ENCODE peak calls at places on chromosomes 6 and 20, in four cellular contexts. U, X, A and J are unnamed samples.

GRCh38 chr6:89610149-89610642 is 28.4 kb downstream of the LYRM2 start:
- DNase-seq in X (peak; percentile 38), A (peak; percentile 30), U (peak; percentile 67), J (peak; percentile 68)

GRCh38 chr6:93376026-93376540 is 43.3 kb downstream of the EPHA7 start:
- DNase-seq in U (no peak), A (no peak), X (no peak), J (no peak)

GRCh38 chr20:50464026-50464724 is 46.0 kb upstream of the PTPN1 start:
- DNase-seq in X (peak; percentile 57), U (peak; percentile 62), A (no peak), J (peak; percentile 65)

GRCh38 chr20:54167909-54168872 is 5.6 kb downstream of the CYP24A1 start:
- DNase-seq in X (peak; percentile 57), U (no peak), A (no peak), J (no peak)

GRCh38 chr6:129317931-129318820 is 391.8 kb downstream of the ARHGAP18 start:
- DNase-seq in A (no peak), X (no peak), U (no peak), J (no peak)

GRCh38 chr20:4513720-4514119 is 208.0 kb upstream of the PRND start:
- DNase-seq in X (peak; percentile 48), U (no peak), A (no peak), J (no peak)

GRCh38 chr6:146593978-146594377 is 4.8 kb upstream of the ADGB start:
- DNase-seq in X (no peak), U (peak; percentile 14), A (no peak), J (no peak)

GRCh38 chr6:75368151-75368779 is 83.7 kb upstream of the TMEM30A start:
- DNase-seq in X (peak; percentile 55), A (no peak), U (peak; percentile 52), J (no peak)

GRCh38 chr20:25500880-25501351 is 84.4 kb downstream of the NINL start:
- DNase-seq in A (no peak), X (no peak), U (no peak), J (no peak)

GRCh38 chr6:75151013-75151412 is 54.8 kb downstream of the COL12A1 start:
- DNase-seq in X (no peak), A (no peak), U (no peak), J (no peak)

GRCh38 chr6:157791461-157791860 is 31.6 kb upstream of the SNX9 start:
- DNase-seq in U (peak; percentile 80), X (no peak), A (no peak), J (no peak)

GRCh38 chr6:47106216-47106615 is 64.1 kb upstream of the ADGRF1 start:
- DNase-seq in X (no peak), U (no peak), A (no peak), J (no peak)

GRCh38 chr6:111803804-111804203 is 69.4 kb downstream of the FYN start:
- DNase-seq in X (no peak), U (no peak), A (no peak), J (no peak)

GRCh38 chr6:37990762-37991525 is 171.4 kb downstream of the ZFAND3 start:
- DNase-seq in U (no peak), A (no peak), X (peak; percentile 16), J (no peak)

GRCh38 chr6:1187293-1188131 is 124.4 kb upstream of the FOXQ1 start:
- DNase-seq in X (no peak), A (no peak), U (no peak), J (no peak)

DNA sequence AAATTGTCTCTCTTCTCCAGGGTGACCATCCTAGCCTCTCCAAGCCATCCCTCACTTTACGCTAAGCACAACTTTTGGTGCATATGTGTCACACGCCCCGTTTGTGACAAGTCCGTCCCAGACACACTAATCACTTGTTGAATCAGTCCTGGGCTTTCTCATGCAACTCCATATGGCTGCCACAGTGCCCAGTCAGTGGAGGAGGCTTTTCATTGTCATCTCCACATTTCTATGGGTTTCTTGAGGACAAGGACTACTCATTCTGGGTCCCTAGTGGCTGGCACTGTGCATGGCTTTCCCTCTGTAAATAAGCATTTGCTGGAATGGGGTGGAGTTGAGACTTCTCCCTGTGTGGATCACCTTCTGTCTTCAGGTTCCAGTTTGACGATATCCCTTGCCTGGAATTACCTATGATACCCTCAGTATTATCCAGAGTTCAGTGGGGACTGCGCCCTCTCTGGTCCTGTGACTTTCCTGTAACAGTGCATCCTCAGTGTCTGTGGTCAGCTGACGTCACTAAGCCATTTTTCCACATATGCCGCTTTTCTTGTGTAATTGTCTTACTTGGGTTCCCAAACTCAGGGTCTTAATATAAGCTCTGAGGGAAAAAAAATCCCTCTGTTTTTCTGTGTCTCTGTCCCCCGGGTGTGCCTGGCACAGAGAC is 59.8 kb upstream of the MYL9 start:
- DNase-seq in U (no peak), X (no peak), A (no peak), J (no peak)
- TF ChIP-seq CTCF in U (no peak), X (no peak), A (no peak), J (no peak)

DNA sequence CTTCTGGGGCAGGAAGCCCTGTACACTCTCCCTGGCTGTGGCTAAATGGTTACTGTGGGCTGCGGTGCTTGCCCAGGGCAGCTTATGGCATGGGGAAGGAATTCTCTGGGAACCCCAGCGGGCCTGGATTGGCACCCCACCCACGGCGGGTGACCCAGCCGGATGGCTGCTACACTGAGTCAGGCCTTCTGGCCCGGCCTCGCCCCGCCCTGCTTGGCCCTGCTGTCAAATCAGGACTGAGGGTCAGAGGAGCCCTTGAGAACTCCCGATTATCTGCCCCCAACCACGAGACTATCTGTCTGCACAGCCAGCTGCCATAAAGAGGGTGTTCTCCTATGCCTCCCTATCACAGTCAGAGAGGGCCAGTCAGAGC is 7.3 kb upstream of the ITPR3 start:
- DNase-seq in U (no peak), X (no peak), A (no peak), J (no peak)
- H3K27ac ChIP-seq in U (no peak overlapping the region), X (peak overlapping the region; percentile 65), A (no peak overlapping the region), J (no peak overlapping the region)

GRCh38 chr20:62952373-62953166 is at the start of gene SLC17A9:
- DNase-seq in U (peak; percentile 65), A (peak; percentile 37), X (no peak), J (peak; percentile 51)

GRCh38 chr20:62951896-62952372 is 575 bp upstream of the SLC17A9 start:
- DNase-seq in U (no peak), X (no peak), A (no peak), J (no peak)

GRCh38 chr20:62953167-62953838 is 794 bp downstream of the SLC17A9 start:
- DNase-seq in A (no peak), X (no peak), U (no peak), J (peak; percentile 51)

GRCh38 chr20:62955519-62956386 is 3.2 kb downstream of the SLC17A9 start:
- DNase-seq in X (no peak), U (peak; percentile 40), A (no peak), J (no peak)

DNA sequence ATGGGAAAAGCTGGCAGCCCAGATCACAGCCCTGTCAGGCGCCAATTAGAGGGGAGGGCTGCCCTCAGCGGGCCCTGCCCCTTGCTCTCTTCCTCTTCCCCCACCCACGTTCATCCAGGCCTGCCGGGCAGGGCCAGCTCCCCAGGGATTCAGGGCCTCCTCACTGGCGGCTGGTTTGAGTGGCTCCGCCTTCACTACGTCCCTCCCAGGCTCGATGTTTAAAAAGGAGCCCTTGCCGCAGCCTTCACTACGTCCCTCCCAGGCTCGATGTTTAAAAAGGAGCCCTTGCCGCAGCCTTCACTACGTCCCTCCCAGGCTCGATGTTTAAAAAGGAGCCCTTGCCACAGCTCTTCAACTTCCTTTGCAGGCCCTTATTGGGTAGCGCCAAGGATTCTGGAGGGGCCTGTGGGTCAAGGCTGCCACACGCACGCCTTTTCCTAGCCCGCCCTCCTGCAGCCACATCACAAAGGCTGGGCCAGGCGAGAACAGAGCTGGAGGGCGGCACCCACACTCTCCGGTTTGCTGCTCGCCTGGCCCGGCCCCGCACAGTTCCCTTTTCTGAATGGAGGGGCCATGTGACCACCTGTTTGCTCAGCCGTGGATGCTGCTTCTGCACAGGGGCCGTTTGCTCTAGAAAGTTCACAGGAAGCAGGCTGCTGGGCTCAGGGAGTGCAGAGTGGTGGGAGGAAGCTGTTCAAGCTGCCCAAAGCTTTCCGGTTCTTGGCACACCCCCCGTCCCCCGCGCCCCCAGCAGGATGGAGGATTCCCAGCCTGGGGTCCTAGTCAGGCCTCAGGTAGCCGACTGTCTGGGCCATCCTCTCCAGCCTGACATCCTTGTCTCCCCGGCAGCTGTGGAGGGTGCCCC is 1.6 kb downstream of the SLC17A9 start:
- DNase-seq in U (peak; percentile 69), A (peak; percentile 75), X (no peak), J (peak; percentile 81)
- H3K4me1 ChIP-seq in U (peaks cover 18% of the 10 kb centered on the region), A (peaks cover 12% of the 10 kb centered on the region), X (peaks cover 9% of the 10 kb centered on the region), J (peaks cover 22% of the 10 kb centered on the region)

GRCh38 chr6:78864957-78865356 is 2.4 kb upstream of the IRAK1BP1 start:
- DNase-seq in A (no peak), X (no peak), U (no peak), J (no peak)

GRCh38 chr6:78867020-78867369 is 356 bp upstream of the IRAK1BP1 start:
- DNase-seq in X (peak; percentile 21), U (no peak), A (no peak), J (no peak)

GRCh38 chr6:78863576-78863975 is 3.8 kb upstream of the IRAK1BP1 start:
- DNase-seq in U (no peak), A (no peak), X (no peak), J (no peak)

GRCh38 chr6:78867370-78868040 is at the start of gene IRAK1BP1:
- DNase-seq in X (peak; percentile 61), U (peak; percentile 88), A (peak; percentile 49), J (peak; percentile 76)

DNA sequence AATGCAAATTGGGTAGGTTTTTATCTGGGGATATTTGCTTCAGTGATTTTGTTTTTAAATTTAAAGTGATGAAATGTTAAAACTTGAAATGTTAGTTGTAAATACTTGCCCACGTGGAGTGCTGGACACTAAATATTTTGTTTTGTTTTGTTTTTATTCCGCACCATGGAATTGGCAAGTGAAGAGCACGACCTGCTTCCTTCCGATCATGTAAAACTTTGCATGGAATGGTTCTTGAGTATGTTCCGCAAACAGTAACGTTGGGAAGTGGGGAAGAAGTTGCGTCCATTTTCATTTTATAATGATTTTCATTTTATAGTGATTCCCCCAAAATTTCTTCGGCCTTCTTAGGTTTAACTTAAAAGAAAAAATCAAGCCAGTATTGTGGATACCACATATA is 773 bp downstream of the IRAK1BP1 start:
- DNase-seq in U (no peak), X (no peak), A (no peak), J (no peak)
- TF ChIP-seq CTCF in U (no peak), X (no peak), A (no peak), J (no peak)

GRCh38 chr6:107849325-107849724 is 25.2 kb upstream of the SCML4 start:
- DNase-seq in X (no peak), U (no peak), A (no peak), J (no peak)
- H3K27ac ChIP-seq in X (no peak overlapping the region), U (no peak overlapping the region), A (no peak overlapping the region), J (no peak overlapping the region)

DNA sequence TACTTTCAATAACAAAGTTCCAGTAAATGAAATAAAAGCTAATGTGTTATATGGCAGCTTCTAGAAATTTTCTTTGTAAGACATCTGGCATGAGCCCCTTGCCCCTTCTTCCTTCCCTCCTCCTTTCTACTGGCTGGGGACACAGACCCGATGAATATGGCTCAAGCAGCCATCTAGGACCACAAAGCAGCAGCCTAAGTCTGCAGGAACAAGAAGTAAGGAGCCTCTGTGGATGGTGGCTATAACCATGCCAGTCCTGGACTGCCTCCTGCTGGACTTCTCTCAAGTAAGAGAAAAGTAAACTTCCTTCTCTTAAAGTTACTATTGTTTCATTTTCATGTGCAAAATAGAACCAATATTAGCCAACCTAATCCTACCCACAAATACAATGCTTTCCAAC is 114.9 kb upstream of the DST start:
- DNase-seq in U (peak; percentile 68), A (no peak), X (no peak), J (no peak)
- H3K4me1 ChIP-seq in U (peaks cover 9% of the 10 kb centered on the region), A (peaks cover 76% of the 10 kb centered on the region), X (peaks cover 45% of the 10 kb centered on the region), J (peaks cover 5% of the 10 kb centered on the region)